ENCODE peak calls at places on chromosomes 2 and 18, in ten cellular contexts. One of them, this sample, is unnamed.

GRCh38 chr18:74775239-74775638 is 177.6 kb downstream of the ZNF407 start:
- DNase-seq in endothelial cell: no peak
- DNase-seq in AG08396: peak; percentile 19
- DNase-seq in effector CD8-positive, alpha-beta T cell: no peak
- DNase-seq in CD8-positive, alpha-beta memory T cell: no peak
- DNase-seq in astrocyte: peak; percentile 86
- DNase-seq in AG20443: no peak
- DNase-seq in esophagus squamous epithelium: no peak
- DNase-seq in GM04503: no peak
- DNase-seq in HEK293T: no peak
- DNase-seq in this sample: no peak

GRCh38 chr2:229543176-229543873 is 171.0 kb downstream of the DNER start:
- DNase-seq in endothelial cell: no peak
- DNase-seq in AG08396: no peak
- DNase-seq in effector CD8-positive, alpha-beta T cell: no peak
- DNase-seq in CD8-positive, alpha-beta memory T cell: no peak
- DNase-seq in astrocyte: no peak
- DNase-seq in AG20443: no peak
- DNase-seq in esophagus squamous epithelium: no peak
- DNase-seq in GM04503: no peak
- DNase-seq in HEK293T: no peak
- DNase-seq in this sample: no peak

GRCh38 chr2:129101186-129101585 is 782.5 kb upstream of the HS6ST1 start:
- DNase-seq in endothelial cell: no peak
- DNase-seq in AG08396: no peak
- DNase-seq in effector CD8-positive, alpha-beta T cell: no peak
- DNase-seq in CD8-positive, alpha-beta memory T cell: no peak
- DNase-seq in astrocyte: no peak
- DNase-seq in AG20443: no peak
- DNase-seq in esophagus squamous epithelium: no peak
- DNase-seq in GM04503: no peak
- DNase-seq in HEK293T: no peak
- DNase-seq in this sample: no peak

GRCh38 chr18:3062798-3063563 is 50.0 kb upstream of the LPIN2 start:
- DNase-seq in endothelial cell: peak; percentile 71
- DNase-seq in AG08396: peak; percentile 31
- DNase-seq in effector CD8-positive, alpha-beta T cell: peak; percentile 32
- DNase-seq in CD8-positive, alpha-beta memory T cell: peak; percentile 41
- DNase-seq in astrocyte: no peak
- DNase-seq in AG20443: peak; percentile 52
- DNase-seq in esophagus squamous epithelium: no peak
- DNase-seq in GM04503: no peak
- DNase-seq in HEK293T: peak; percentile 35
- DNase-seq in this sample: no peak

GRCh38 chr2:56009758-56010534 is 86.4 kb upstream of the EFEMP1 start:
- DNase-seq in endothelial cell: no peak
- DNase-seq in AG08396: peak; percentile 11
- DNase-seq in effector CD8-positive, alpha-beta T cell: no peak
- DNase-seq in CD8-positive, alpha-beta memory T cell: no peak
- DNase-seq in astrocyte: peak; percentile 39
- DNase-seq in AG20443: peak; percentile 24
- DNase-seq in esophagus squamous epithelium: no peak
- DNase-seq in GM04503: no peak
- DNase-seq in HEK293T: no peak
- DNase-seq in this sample: no peak

GRCh38 chr2:157355618-157356017 is 30.0 kb upstream of the ERMN start:
- DNase-seq in endothelial cell: no peak
- DNase-seq in AG08396: peak; percentile 30
- DNase-seq in effector CD8-positive, alpha-beta T cell: no peak
- DNase-seq in CD8-positive, alpha-beta memory T cell: no peak
- DNase-seq in astrocyte: no peak
- DNase-seq in AG20443: peak; percentile 52
- DNase-seq in esophagus squamous epithelium: no peak
- DNase-seq in GM04503: peak; percentile 19
- DNase-seq in HEK293T: no peak
- DNase-seq in this sample: no peak

GRCh38 chr2:8329660-8330622 is 351.9 kb upstream of the ID2 start:
- DNase-seq in endothelial cell: no peak
- DNase-seq in AG08396: no peak
- DNase-seq in effector CD8-positive, alpha-beta T cell: no peak
- DNase-seq in CD8-positive, alpha-beta memory T cell: no peak
- DNase-seq in astrocyte: no peak
- DNase-seq in AG20443: no peak
- DNase-seq in esophagus squamous epithelium: no peak
- DNase-seq in GM04503: no peak
- DNase-seq in HEK293T: no peak
- DNase-seq in this sample: no peak

GRCh38 chr2:30371772-30372373 is 75.2 kb upstream of the LCLAT1 start:
- DNase-seq in endothelial cell: no peak
- DNase-seq in AG08396: peak; percentile 41
- DNase-seq in effector CD8-positive, alpha-beta T cell: no peak
- DNase-seq in CD8-positive, alpha-beta memory T cell: no peak
- DNase-seq in astrocyte: no peak
- DNase-seq in AG20443: peak; percentile 68
- DNase-seq in esophagus squamous epithelium: no peak
- DNase-seq in GM04503: peak; percentile 95
- DNase-seq in HEK293T: no peak
- DNase-seq in this sample: no peak

GRCh38 chr2:122009546-122009945 is 254.1 kb downstream of the TSN start:
- DNase-seq in endothelial cell: peak; percentile 35
- DNase-seq in AG08396: no peak
- DNase-seq in effector CD8-positive, alpha-beta T cell: no peak
- DNase-seq in CD8-positive, alpha-beta memory T cell: no peak
- DNase-seq in astrocyte: no peak
- DNase-seq in AG20443: no peak
- DNase-seq in esophagus squamous epithelium: no peak
- DNase-seq in GM04503: no peak
- DNase-seq in HEK293T: no peak
- DNase-seq in this sample: no peak

GRCh38 chr2:145119225-145119624 is 599.3 kb upstream of the ZEB2 start:
- DNase-seq in endothelial cell: no peak
- DNase-seq in AG08396: no peak
- DNase-seq in effector CD8-positive, alpha-beta T cell: no peak
- DNase-seq in CD8-positive, alpha-beta memory T cell: no peak
- DNase-seq in astrocyte: no peak
- DNase-seq in AG20443: no peak
- DNase-seq in esophagus squamous epithelium: no peak
- DNase-seq in GM04503: no peak
- DNase-seq in HEK293T: no peak
- DNase-seq in this sample: no peak

GRCh38 chr2:126656311-126657145 is 570 bp downstream of the GYPC start:
- DNase-seq in endothelial cell: peak; percentile 59
- DNase-seq in AG08396: peak; percentile 73
- DNase-seq in effector CD8-positive, alpha-beta T cell: peak; percentile 15
- DNase-seq in CD8-positive, alpha-beta memory T cell: peak; percentile 21
- DNase-seq in astrocyte: peak; percentile 38
- DNase-seq in AG20443: peak; percentile 74
- DNase-seq in esophagus squamous epithelium: no peak
- DNase-seq in GM04503: no peak
- DNase-seq in HEK293T: peak; percentile 34
- DNase-seq in this sample: peak; percentile 53

GRCh38 chr2:109374548-109375130 is 239.1 kb downstream of the SEPTIN10 start:
- DNase-seq in endothelial cell: peak; percentile 2
- DNase-seq in AG08396: no peak
- DNase-seq in effector CD8-positive, alpha-beta T cell: no peak
- DNase-seq in CD8-positive, alpha-beta memory T cell: no peak
- DNase-seq in astrocyte: no peak
- DNase-seq in AG20443: no peak
- DNase-seq in esophagus squamous epithelium: no peak
- DNase-seq in GM04503: no peak
- DNase-seq in HEK293T: no peak
- DNase-seq in this sample: no peak

GRCh38 chr2:104861295-104862060 is 7.6 kb downstream of the POU3F3 start:
- DNase-seq in endothelial cell: no peak
- DNase-seq in AG08396: no peak
- DNase-seq in effector CD8-positive, alpha-beta T cell: no peak
- DNase-seq in CD8-positive, alpha-beta memory T cell: no peak
- DNase-seq in astrocyte: no peak
- DNase-seq in AG20443: no peak
- DNase-seq in esophagus squamous epithelium: no peak
- DNase-seq in GM04503: no peak
- DNase-seq in HEK293T: no peak
- DNase-seq in this sample: no peak

GRCh38 chr2:86297382-86298147 is 39.9 kb downstream of the REEP1 start:
- DNase-seq in endothelial cell: no peak
- DNase-seq in AG08396: no peak
- DNase-seq in effector CD8-positive, alpha-beta T cell: no peak
- DNase-seq in CD8-positive, alpha-beta memory T cell: no peak
- DNase-seq in astrocyte: no peak
- DNase-seq in AG20443: no peak
- DNase-seq in esophagus squamous epithelium: no peak
- DNase-seq in GM04503: no peak
- DNase-seq in HEK293T: no peak
- DNase-seq in this sample: no peak

GRCh38 chr18:48875942-48876511 is 74.7 kb downstream of the SMAD7 start:
- DNase-seq in endothelial cell: no peak
- DNase-seq in AG08396: no peak
- DNase-seq in effector CD8-positive, alpha-beta T cell: no peak
- DNase-seq in CD8-positive, alpha-beta memory T cell: no peak
- DNase-seq in astrocyte: no peak
- DNase-seq in AG20443: no peak
- DNase-seq in esophagus squamous epithelium: no peak
- DNase-seq in GM04503: no peak
- DNase-seq in HEK293T: peak; percentile 21
- DNase-seq in this sample: no peak

GRCh38 chr18:59249186-59249774 is 24.0 kb downstream of the RAX start:
- DNase-seq in endothelial cell: peak; percentile 69
- DNase-seq in AG08396: peak; percentile 82
- DNase-seq in effector CD8-positive, alpha-beta T cell: no peak
- DNase-seq in CD8-positive, alpha-beta memory T cell: no peak
- DNase-seq in astrocyte: peak; percentile 47
- DNase-seq in AG20443: peak; percentile 82
- DNase-seq in esophagus squamous epithelium: no peak
- DNase-seq in GM04503: peak; percentile 71
- DNase-seq in HEK293T: peak; percentile 46
- DNase-seq in this sample: no peak

GRCh38 chr18:44589709-44590108 is 91.0 kb upstream of the SETBP1 start:
- DNase-seq in endothelial cell: no peak
- DNase-seq in AG08396: peak; percentile 32
- DNase-seq in effector CD8-positive, alpha-beta T cell: no peak
- DNase-seq in CD8-positive, alpha-beta memory T cell: no peak
- DNase-seq in astrocyte: peak; percentile 92
- DNase-seq in AG20443: peak; percentile 51
- DNase-seq in esophagus squamous epithelium: no peak
- DNase-seq in GM04503: peak; percentile 64
- DNase-seq in HEK293T: no peak
- DNase-seq in this sample: no peak

GRCh38 chr2:18373664-18374063 is 186.8 kb downstream of the RDH14 start:
- DNase-seq in endothelial cell: no peak
- DNase-seq in AG08396: no peak
- DNase-seq in effector CD8-positive, alpha-beta T cell: no peak
- DNase-seq in CD8-positive, alpha-beta memory T cell: no peak
- DNase-seq in astrocyte: peak; percentile 95
- DNase-seq in AG20443: no peak
- DNase-seq in esophagus squamous epithelium: no peak
- DNase-seq in GM04503: no peak
- DNase-seq in HEK293T: no peak
- DNase-seq in this sample: no peak

GRCh38 chr2:26212011-26212410 is 32.4 kb downstream of the HADHA start:
- DNase-seq in endothelial cell: no peak
- DNase-seq in AG08396: no peak
- DNase-seq in effector CD8-positive, alpha-beta T cell: no peak
- DNase-seq in CD8-positive, alpha-beta memory T cell: no peak
- DNase-seq in astrocyte: no peak
- DNase-seq in AG20443: no peak
- DNase-seq in esophagus squamous epithelium: no peak
- DNase-seq in GM04503: no peak
- DNase-seq in HEK293T: no peak
- DNase-seq in this sample: no peak

GRCh38 chr2:118763797-118764196 is 83.7 kb downstream of the EN1 start:
- DNase-seq in endothelial cell: peak; percentile 31
- DNase-seq in AG08396: peak; percentile 42
- DNase-seq in effector CD8-positive, alpha-beta T cell: no peak
- DNase-seq in CD8-positive, alpha-beta memory T cell: no peak
- DNase-seq in astrocyte: peak; percentile 20
- DNase-seq in AG20443: peak; percentile 91
- DNase-seq in esophagus squamous epithelium: no peak
- DNase-seq in GM04503: peak; percentile 34
- DNase-seq in HEK293T: peak; percentile 51
- DNase-seq in this sample: no peak

GRCh38 chr2:236052206-236052605 is 116.0 kb downstream of the GBX2 start:
- DNase-seq in endothelial cell: no peak
- DNase-seq in AG08396: no peak
- DNase-seq in effector CD8-positive, alpha-beta T cell: no peak
- DNase-seq in CD8-positive, alpha-beta memory T cell: no peak
- DNase-seq in astrocyte: no peak
- DNase-seq in AG20443: no peak
- DNase-seq in esophagus squamous epithelium: no peak
- DNase-seq in GM04503: no peak
- DNase-seq in HEK293T: no peak
- DNase-seq in this sample: no peak

GRCh38 chr18:63603772-63604171 is 16.6 kb downstream of the SERPINB13 start:
- DNase-seq in endothelial cell: no peak
- DNase-seq in AG08396: peak; percentile 27
- DNase-seq in effector CD8-positive, alpha-beta T cell: no peak
- DNase-seq in CD8-positive, alpha-beta memory T cell: no peak
- DNase-seq in astrocyte: peak; percentile 4
- DNase-seq in AG20443: peak; percentile 48
- DNase-seq in esophagus squamous epithelium: no peak
- DNase-seq in GM04503: no peak
- DNase-seq in HEK293T: no peak
- DNase-seq in this sample: no peak

GRCh38 chr18:7452331-7452730 is 114.8 kb upstream of the PTPRM start:
- DNase-seq in endothelial cell: peak; percentile 54
- DNase-seq in AG08396: peak; percentile 67
- DNase-seq in effector CD8-positive, alpha-beta T cell: no peak
- DNase-seq in CD8-positive, alpha-beta memory T cell: no peak
- DNase-seq in astrocyte: no peak
- DNase-seq in AG20443: peak; percentile 79
- DNase-seq in esophagus squamous epithelium: no peak
- DNase-seq in GM04503: no peak
- DNase-seq in HEK293T: peak; percentile 68
- DNase-seq in this sample: no peak

GRCh38 chr2:70767094-70767698 is 804 bp downstream of the ADD2 start:
- DNase-seq in endothelial cell: peak; percentile 35
- DNase-seq in AG08396: no peak
- DNase-seq in effector CD8-positive, alpha-beta T cell: no peak
- DNase-seq in CD8-positive, alpha-beta memory T cell: no peak
- DNase-seq in astrocyte: no peak
- DNase-seq in AG20443: peak; percentile 22
- DNase-seq in esophagus squamous epithelium: no peak
- DNase-seq in GM04503: no peak
- DNase-seq in HEK293T: peak; percentile 63
- DNase-seq in this sample: no peak

GRCh38 chr2:120559401-120559800 is 176.3 kb upstream of the GLI2 start:
- DNase-seq in endothelial cell: no peak
- DNase-seq in AG08396: peak; percentile 82
- DNase-seq in effector CD8-positive, alpha-beta T cell: no peak
- DNase-seq in CD8-positive, alpha-beta memory T cell: no peak
- DNase-seq in astrocyte: peak; percentile 100
- DNase-seq in AG20443: peak; percentile 86
- DNase-seq in esophagus squamous epithelium: no peak
- DNase-seq in GM04503: peak; percentile 99
- DNase-seq in HEK293T: no peak
- DNase-seq in this sample: no peak

This sample was measured in immature natural killer cell.